ENCODE peak calls at places on chromosome 1, in eight cellular contexts. One of them, this sample, is unnamed.

GRCh38 chr1:229557913-229558414 is 543 bp downstream of the ABCB10 start:
- DNase-seq in NAMALWA: peak
- DNase-seq in NK-92 treated with Interleukin-12 subunit alpha and Interleukin-12 subunit beta, amount 100 ng/mL, for 24 hours: peak
- DNase-seq in HS-5: no peak
- DNase-seq in neural crest cell: peak
- DNase-seq in activated CD4-positive, CD25-positive, alpha-beta regulatory T cell: peak
- DNase-seq in HT1080: no peak
- DNase-seq in right cardiac atrium: peak
- DNase-seq in this sample: peak

GRCh38 chr1:218985424-218985823 is 188.3 kb upstream of the LYPLAL1 start:
- DNase-seq in NAMALWA: no peak
- DNase-seq in NK-92 treated with Interleukin-12 subunit alpha and Interleukin-12 subunit beta, amount 100 ng/mL, for 24 hours: no peak
- DNase-seq in HS-5: no peak
- DNase-seq in neural crest cell: no peak
- DNase-seq in activated CD4-positive, CD25-positive, alpha-beta regulatory T cell: no peak
- DNase-seq in HT1080: no peak
- DNase-seq in right cardiac atrium: no peak
- DNase-seq in this sample: no peak

GRCh38 chr1:56389813-56390539 is 189.4 kb downstream of the PLPP3 start:
- DNase-seq in NAMALWA: no peak
- DNase-seq in NK-92 treated with Interleukin-12 subunit alpha and Interleukin-12 subunit beta, amount 100 ng/mL, for 24 hours: no peak
- DNase-seq in HS-5: no peak
- DNase-seq in neural crest cell: peak
- DNase-seq in activated CD4-positive, CD25-positive, alpha-beta regulatory T cell: no peak
- DNase-seq in HT1080: no peak
- DNase-seq in right cardiac atrium: no peak
- DNase-seq in this sample: no peak

GRCh38 chr1:17053071-17053684 is 654 bp downstream of the SDHB start:
- DNase-seq in NAMALWA: peak
- DNase-seq in NK-92 treated with Interleukin-12 subunit alpha and Interleukin-12 subunit beta, amount 100 ng/mL, for 24 hours: no peak
- DNase-seq in HS-5: no peak
- DNase-seq in neural crest cell: no peak
- DNase-seq in activated CD4-positive, CD25-positive, alpha-beta regulatory T cell: no peak
- DNase-seq in HT1080: no peak
- DNase-seq in right cardiac atrium: peak
- DNase-seq in this sample: no peak

GRCh38 chr1:98046031-98046641 is 125.3 kb upstream of the DPYD start:
- DNase-seq in NAMALWA: no peak
- DNase-seq in NK-92 treated with Interleukin-12 subunit alpha and Interleukin-12 subunit beta, amount 100 ng/mL, for 24 hours: no peak
- DNase-seq in HS-5: no peak
- DNase-seq in neural crest cell: no peak
- DNase-seq in activated CD4-positive, CD25-positive, alpha-beta regulatory T cell: no peak
- DNase-seq in HT1080: peak
- DNase-seq in right cardiac atrium: peak
- DNase-seq in this sample: no peak

GRCh38 chr1:215517441-215517891 is 49.6 kb upstream of the KCTD3 start:
- DNase-seq in NAMALWA: no peak
- DNase-seq in NK-92 treated with Interleukin-12 subunit alpha and Interleukin-12 subunit beta, amount 100 ng/mL, for 24 hours: no peak
- DNase-seq in HS-5: peak
- DNase-seq in neural crest cell: no peak
- DNase-seq in activated CD4-positive, CD25-positive, alpha-beta regulatory T cell: no peak
- DNase-seq in HT1080: peak
- DNase-seq in right cardiac atrium: no peak
- DNase-seq in this sample: no peak

GRCh38 chr1:106937104-106937503 is 119.4 kb upstream of the PRMT6 start:
- DNase-seq in NAMALWA: no peak
- DNase-seq in NK-92 treated with Interleukin-12 subunit alpha and Interleukin-12 subunit beta, amount 100 ng/mL, for 24 hours: no peak
- DNase-seq in HS-5: peak
- DNase-seq in neural crest cell: no peak
- DNase-seq in activated CD4-positive, CD25-positive, alpha-beta regulatory T cell: no peak
- DNase-seq in HT1080: peak
- DNase-seq in right cardiac atrium: no peak
- DNase-seq in this sample: no peak

GRCh38 chr1:68228833-68229232 is 3.5 kb downstream of the WLS start:
- DNase-seq in NAMALWA: no peak
- DNase-seq in NK-92 treated with Interleukin-12 subunit alpha and Interleukin-12 subunit beta, amount 100 ng/mL, for 24 hours: no peak
- DNase-seq in HS-5: no peak
- DNase-seq in neural crest cell: no peak
- DNase-seq in activated CD4-positive, CD25-positive, alpha-beta regulatory T cell: no peak
- DNase-seq in HT1080: no peak
- DNase-seq in right cardiac atrium: no peak
- DNase-seq in this sample: no peak

GRCh38 chr1:84573481-84573966 is 716 bp downstream of the CTBS start:
- DNase-seq in NAMALWA: no peak
- DNase-seq in NK-92 treated with Interleukin-12 subunit alpha and Interleukin-12 subunit beta, amount 100 ng/mL, for 24 hours: no peak
- DNase-seq in HS-5: no peak
- DNase-seq in neural crest cell: no peak
- DNase-seq in activated CD4-positive, CD25-positive, alpha-beta regulatory T cell: no peak
- DNase-seq in HT1080: no peak
- DNase-seq in right cardiac atrium: no peak
- DNase-seq in this sample: no peak

GRCh38 chr1:203519896-203520295 is 25.9 kb downstream of the OPTC start:
- DNase-seq in NAMALWA: no peak
- DNase-seq in NK-92 treated with Interleukin-12 subunit alpha and Interleukin-12 subunit beta, amount 100 ng/mL, for 24 hours: no peak
- DNase-seq in HS-5: no peak
- DNase-seq in neural crest cell: no peak
- DNase-seq in activated CD4-positive, CD25-positive, alpha-beta regulatory T cell: no peak
- DNase-seq in HT1080: no peak
- DNase-seq in right cardiac atrium: no peak
- DNase-seq in this sample: no peak

GRCh38 chr1:12300706-12301105 is 70.9 kb downstream of the VPS13D start:
- DNase-seq in NAMALWA: no peak
- DNase-seq in NK-92 treated with Interleukin-12 subunit alpha and Interleukin-12 subunit beta, amount 100 ng/mL, for 24 hours: no peak
- DNase-seq in HS-5: no peak
- DNase-seq in neural crest cell: no peak
- DNase-seq in activated CD4-positive, CD25-positive, alpha-beta regulatory T cell: no peak
- DNase-seq in HT1080: no peak
- DNase-seq in right cardiac atrium: no peak
- DNase-seq in this sample: no peak

This sample was measured in stimulated activated CD8-positive, alpha-beta memory T cell treated with anti-CD3 and anti-CD28 coated beads, Interleukin-4, amount 100 ng/mL, for 24 hours.